ENCODE peak calls at places on chromosomes 11 and 22, in ten cellular contexts. H, T, X, B, I, V, R, E, K and Q are unnamed samples.

GRCh38 chr22:29871684-29872083 is 11.3 kb upstream of the MTMR3 start:
- DNase-seq in H (no peak), T (no peak), X (no peak), B (no peak), I (no peak), V (no peak), R (no peak), E (no peak), K (no peak), Q (no peak)

GRCh38 chr22:50688448-50688847 is 15.8 kb downstream of the SHANK3 start:
- DNase-seq in H (peak), T (no peak), X (peak), B (no peak), I (no peak), V (no peak), R (no peak), E (no peak), K (no peak), Q (no peak)

GRCh38 chr11:72930011-72930410 is 115.8 kb downstream of the ATG16L2 start:
- DNase-seq in H (no peak), T (no peak), X (no peak), B (no peak), I (no peak), V (no peak), R (peak), E (no peak), K (no peak), Q (no peak)

GRCh38 chr11:122293298-122294023 is 177.4 kb upstream of the BLID start:
- DNase-seq in H (no peak), T (no peak), X (no peak), B (no peak), I (no peak), V (no peak), R (peak), E (no peak), K (peak), Q (no peak)

GRCh38 chr11:5369793-5370192 is 13.8 kb upstream of the OR51M1 start:
- DNase-seq in H (no peak), T (no peak), X (no peak), B (no peak), I (no peak), V (no peak), R (peak), E (peak), K (peak), Q (peak)

GRCh38 chr11:97454988-97455387 is 1065.2 kb downstream of the JRKL start:
- DNase-seq in H (no peak), T (no peak), X (no peak), B (no peak), I (no peak), V (no peak), R (peak), E (peak), K (peak), Q (no peak)

GRCh38 chr11:12066056-12066798 is 44.2 kb upstream of the MICAL2 start:
- DNase-seq in H (no peak), T (no peak), X (no peak), B (peak), I (peak), V (no peak), R (peak), E (no peak), K (peak), Q (peak)

GRCh38 chr22:48898524-48899377 is 928.9 kb downstream of the BRD1 start:
- DNase-seq in H (peak), T (no peak), X (peak), B (no peak), I (no peak), V (no peak), R (no peak), E (no peak), K (no peak), Q (no peak)

GRCh38 chr22:20430641-20431519 is 6.7 kb downstream of the SCARF2 start:
- DNase-seq in H (peak), T (no peak), X (no peak), B (peak), I (no peak), V (peak), R (peak), E (peak), K (no peak), Q (no peak)

GRCh38 chr11:126578021-126578420 is 222.5 kb downstream of the ST3GAL4 start:
- DNase-seq in H (no peak), T (no peak), X (no peak), B (no peak), I (no peak), V (no peak), R (no peak), E (no peak), K (no peak), Q (no peak)

GRCh38 chr11:11813288-11813962 is 28.3 kb upstream of the USP47 start:
- DNase-seq in H (peak), T (no peak), X (peak), B (no peak), I (peak), V (no peak), R (peak), E (no peak), K (peak), Q (peak)

GRCh38 chr22:39183991-39184585 is 31.6 kb upstream of the CBX7 start:
- DNase-seq in H (no peak), T (no peak), X (no peak), B (no peak), I (no peak), V (peak), R (no peak), E (no peak), K (peak), Q (no peak)

GRCh38 chr11:65445604-65446445 is 23.2 kb downstream of the NEAT1 start:
- DNase-seq in H (peak), T (peak), X (peak), B (no peak), I (no peak), V (no peak), R (peak), E (no peak), K (peak), Q (no peak)

GRCh38 chr11:80156062-80156461 is 715.2 kb upstream of the TENM4 start:
- DNase-seq in H (no peak), T (no peak), X (no peak), B (no peak), I (no peak), V (no peak), R (no peak), E (no peak), K (no peak), Q (no peak)

GRCh38 chr22:33114570-33114969 is 56.4 kb upstream of the SYN3 start:
- DNase-seq in H (no peak), T (no peak), X (no peak), B (no peak), I (no peak), V (no peak), R (no peak), E (peak), K (no peak), Q (no peak)

GRCh38 chr11:70183032-70183431 is 20.1 kb upstream of the FADD start:
- DNase-seq in H (no peak), T (no peak), X (no peak), B (no peak), I (no peak), V (no peak), R (no peak), E (no peak), K (no peak), Q (no peak)

GRCh38 chr22:37260939-37261338 is 16.9 kb upstream of the RAC2 start:
- DNase-seq in H (peak), T (no peak), X (no peak), B (no peak), I (no peak), V (peak), R (no peak), E (peak), K (peak), Q (no peak)

GRCh38 chr11:35287491-35287890 is 131.9 kb downstream of the SLC1A2 start:
- DNase-seq in H (no peak), T (no peak), X (no peak), B (no peak), I (no peak), V (no peak), R (no peak), E (no peak), K (no peak), Q (no peak)

GRCh38 chr22:26550498-26551033 is 38.3 kb upstream of the TFIP11 start:
- DNase-seq in H (no peak), T (no peak), X (peak), B (no peak), I (peak), V (peak), R (no peak), E (no peak), K (peak), Q (peak)

GRCh38 chr11:128415539-128415938 is 171.8 kb downstream of the ETS1 start:
- DNase-seq in H (no peak), T (no peak), X (no peak), B (no peak), I (no peak), V (no peak), R (peak), E (no peak), K (no peak), Q (no peak)

GRCh38 chr11:85725510-85726258 is 39.7 kb upstream of the CCDC89 start:
- DNase-seq in H (no peak), T (no peak), X (no peak), B (no peak), I (peak), V (no peak), R (peak), E (no peak), K (peak), Q (peak)
- TF ChIP-seq CTCF in H (no peak), T (no peak), X (no peak), B (no peak), I (no peak), V (no peak), R (no peak), E (no peak), K (peak), Q (no peak)

DNA sequence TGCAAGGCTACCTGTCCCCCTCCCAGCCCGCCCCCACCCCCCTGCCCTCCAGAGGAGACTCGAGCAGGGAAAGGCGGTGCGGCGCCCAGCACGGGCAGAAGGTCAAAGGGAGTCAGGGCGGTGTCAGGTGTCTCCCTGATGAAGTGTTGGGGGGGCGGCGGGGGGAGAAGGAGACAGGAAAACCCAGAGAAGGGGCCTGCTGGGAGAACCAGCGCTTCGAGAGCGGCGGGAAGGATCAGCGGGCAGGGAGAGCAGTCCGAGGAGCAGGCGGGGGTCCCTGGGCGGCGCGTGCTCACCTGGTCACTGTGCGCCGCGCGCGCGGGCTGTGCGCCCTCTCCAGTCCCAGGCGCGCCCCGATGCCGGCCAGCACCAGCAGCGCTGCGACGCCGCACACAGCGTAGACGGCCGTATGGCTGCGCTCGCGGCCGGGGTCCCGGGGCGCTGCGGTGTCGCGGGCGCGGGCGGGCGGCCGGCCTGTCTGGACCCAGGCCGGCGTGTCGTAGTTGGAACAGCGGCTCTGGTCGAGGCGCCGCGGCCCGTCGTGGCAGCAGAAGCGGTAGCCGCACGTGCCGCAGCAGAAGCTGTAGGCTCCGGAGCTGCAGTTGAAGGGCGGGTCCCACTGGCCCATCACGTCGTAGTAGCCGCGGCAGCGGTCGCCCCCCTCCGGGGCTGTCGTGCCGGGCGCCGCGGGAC is 886 bp downstream of the SHISA8 start:
- DNase-seq in H (no peak), T (no peak), X (no peak), B (no peak), I (no peak), V (no peak), R (no peak), E (no peak), K (no peak), Q (no peak)
- H3K4me3 ChIP-seq in H (no peak), T (no peak), X (peak), B (no peak), I (no peak), V (no peak), R (no peak), E (no peak), K (no peak), Q (no peak)

GRCh38 chr22:46442217-46442853 is 95.1 kb downstream of the CELSR1 start:
- DNase-seq in H (no peak), T (no peak), X (no peak), B (no peak), I (no peak), V (no peak), R (no peak), E (no peak), K (no peak), Q (no peak)

GRCh38 chr22:46445771-46446485 is 91.5 kb downstream of the CELSR1 start:
- DNase-seq in H (no peak), T (no peak), X (no peak), B (no peak), I (no peak), V (no peak), R (no peak), E (no peak), K (no peak), Q (no peak)

GRCh38 chr22:46443850-46444389 is 93.5 kb downstream of the CELSR1 start:
- DNase-seq in H (peak), T (no peak), X (no peak), B (no peak), I (no peak), V (peak), R (no peak), E (no peak), K (no peak), Q (no peak)

GRCh38 chr22:46446799-46447198 is 90.6 kb downstream of the CELSR1 start:
- DNase-seq in H (no peak), T (no peak), X (no peak), B (no peak), I (no peak), V (no peak), R (no peak), E (no peak), K (peak), Q (no peak)

DNA sequence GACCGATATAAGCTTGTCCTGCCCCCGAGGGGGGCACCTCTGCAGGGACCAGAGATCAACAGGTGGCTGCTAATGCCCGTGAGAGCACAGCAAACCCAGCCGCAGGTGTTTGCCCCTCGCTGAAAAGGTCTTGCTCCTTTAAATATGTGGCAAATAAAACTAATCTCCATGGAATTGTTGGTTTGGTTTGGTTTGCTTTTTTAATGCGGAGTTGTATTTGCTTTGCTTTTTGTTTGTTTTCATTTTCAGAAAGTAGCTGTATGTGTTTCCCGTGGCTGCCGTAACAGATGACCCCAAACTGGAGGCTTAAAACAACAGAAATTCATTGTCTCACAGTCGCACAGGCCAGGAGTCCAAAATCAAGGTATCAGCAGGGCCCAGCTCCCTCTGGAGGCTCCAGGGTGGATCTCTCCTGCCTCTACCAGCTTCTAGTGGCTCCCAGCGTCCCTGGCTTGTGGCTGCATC is 93.0 kb downstream of the CELSR1 start:
- DNase-seq in H (peak), T (no peak), X (no peak), B (no peak), I (no peak), V (no peak), R (no peak), E (no peak), K (no peak), Q (no peak)
- TF ChIP-seq CTCF in H (no peak), T (no peak), X (no peak), B (no peak), I (peak), V (no peak), R (peak), E (peak), K (no peak), Q (peak)

GRCh38 chr11:78292109-78292803 is 103.5 kb downstream of the USP35 start:
- DNase-seq in H (no peak), T (no peak), X (no peak), B (peak), I (no peak), V (no peak), R (no peak), E (no peak), K (no peak), Q (no peak)

GRCh38 chr11:78291754-78292108 is 103.0 kb downstream of the USP35 start:
- DNase-seq in H (no peak), T (no peak), X (no peak), B (no peak), I (no peak), V (no peak), R (no peak), E (no peak), K (no peak), Q (no peak)

GRCh38 chr11:78295991-78296930 is 107.5 kb downstream of the USP35 start:
- DNase-seq in H (no peak), T (no peak), X (no peak), B (no peak), I (no peak), V (no peak), R (no peak), E (no peak), K (no peak), Q (no peak)

GRCh38 chr11:78298216-78298860 is 109.6 kb downstream of the USP35 start:
- DNase-seq in H (no peak), T (no peak), X (no peak), B (no peak), I (no peak), V (no peak), R (no peak), E (no peak), K (no peak), Q (no peak)

GRCh38 chr11:78295347-78295746 is 106.6 kb downstream of the USP35 start:
- DNase-seq in H (no peak), T (no peak), X (no peak), B (no peak), I (no peak), V (no peak), R (peak), E (no peak), K (no peak), Q (no peak)
- H3K4me3 ChIP-seq in H (no peak), T (no peak), X (no peak), B (no peak), I (no peak), V (no peak), R (no peak), E (no peak), K (no peak), Q (no peak)

DNA sequence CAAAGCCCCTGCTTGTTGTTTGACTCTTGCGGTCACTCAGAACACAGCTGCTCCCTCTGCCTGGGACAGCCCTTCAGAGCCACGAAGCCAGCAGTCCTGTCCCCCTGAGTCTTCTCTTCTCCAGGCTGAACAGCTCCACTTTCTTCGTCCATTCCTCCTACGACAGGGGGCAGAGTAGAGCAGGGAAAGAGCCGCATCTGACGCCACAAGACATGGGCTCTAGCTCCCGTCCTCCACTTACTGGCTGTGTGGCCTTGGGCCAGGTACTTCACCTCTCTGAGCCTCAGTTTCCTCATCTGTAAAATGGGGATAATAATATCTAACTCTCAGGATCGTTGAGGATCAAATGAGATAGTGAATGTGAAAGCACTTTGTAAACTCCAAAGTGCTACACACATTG is 29.9 kb downstream of the CHRDL2 start:
- DNase-seq in H (no peak), T (no peak), X (no peak), B (no peak), I (no peak), V (no peak), R (no peak), E (no peak), K (no peak), Q (no peak)
- TF ChIP-seq CTCF in H (no peak), T (no peak), X (no peak), B (peak), I (peak), V (no peak), R (peak), E (no peak), K (no peak), Q (peak)

DNA sequence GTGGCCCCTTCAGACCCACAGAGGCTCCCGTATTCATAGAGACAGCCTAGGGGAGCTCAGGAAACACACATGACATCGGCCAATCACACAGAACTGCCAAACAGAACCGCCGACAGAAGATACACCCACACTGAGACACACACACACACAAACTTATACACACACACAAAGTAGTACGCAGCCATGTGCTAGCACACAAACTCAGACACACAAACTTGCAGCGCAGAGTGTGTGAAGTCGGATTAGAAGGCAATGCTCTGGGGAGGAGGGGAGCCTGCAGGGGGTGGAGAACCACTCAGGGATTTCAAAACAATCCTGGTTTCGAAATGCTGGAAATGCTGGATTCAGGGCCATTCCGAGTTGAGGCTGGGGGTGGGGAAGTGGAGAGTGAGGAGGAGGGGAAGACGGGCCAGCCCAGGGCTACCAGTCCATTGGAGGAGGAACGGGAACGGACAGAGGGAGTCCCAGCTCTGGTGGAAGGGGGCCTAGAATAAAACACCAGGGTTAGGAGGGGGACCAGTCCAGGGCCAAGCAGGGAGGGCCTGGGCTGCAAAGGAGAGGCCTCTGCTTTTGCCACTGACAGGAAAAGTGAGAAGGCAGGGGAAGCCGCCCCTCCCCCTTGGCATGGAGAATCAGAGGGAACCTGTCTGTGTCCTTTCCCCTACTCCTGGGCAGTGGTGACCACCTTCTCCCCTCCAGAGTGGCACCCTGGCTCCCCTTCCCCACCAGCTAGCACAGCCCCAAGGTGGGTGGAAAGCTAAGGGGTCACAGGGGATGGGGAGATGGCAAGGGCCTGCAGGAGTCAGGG is 4.4 kb downstream of the BCL9L start:
- DNase-seq in H (no peak), T (peak), X (peak), B (no peak), I (no peak), V (peak), R (peak), E (peak), K (peak), Q (no peak)
- H3K4me3 ChIP-seq in H (peak), T (peak), X (peak), B (no peak), I (peak), V (peak), R (peak), E (peak), K (peak), Q (peak)